ENCODE peak calls at places on chromosome 3, in ten cellular contexts. J is omental fat pad; C is fibroblast of the conjunctiva; B is T-helper 1 cell; O is B cell; A is left colon; K is HL-60; E is left cardiac atrium; M is activated CD4-positive, alpha-beta T cell treated with anti-CD3 and anti-CD28 coated beads, Interleukin-2, amount 10 ng/mL, durations not matched to agents 7 days and 5 days; Y is midbrain. U is an unnamed sample.

GRCh38 chr3:152349397-152349796 is 80.7 kb downstream of the MBNL1 start:
- DNase-seq in J (no peak), C (peak), B (no peak), O (no peak), A (no peak), K (no peak), E (no peak), M (no peak), Y (no peak), U (no peak)

GRCh38 chr3:99867594-99868437 is 50.2 kb downstream of the CMSS1 start:
- DNase-seq in J (no peak), C (no peak), B (no peak), O (no peak), A (no peak), K (no peak), E (no peak), M (no peak), Y (no peak), U (no peak)

GRCh38 chr3:59572106-59572505 is 522.3 kb upstream of the CFAP20DC start:
- DNase-seq in J (no peak), C (no peak), B (no peak), O (no peak), A (no peak), K (no peak), E (no peak), M (no peak), Y (no peak), U (no peak)

GRCh38 chr3:160401301-160402095 is 2.0 kb downstream of the SMC4 start:
- DNase-seq in J (no peak), C (peak), B (no peak), O (no peak), A (no peak), K (peak), E (no peak), M (peak), Y (no peak), U (peak)

GRCh38 chr3:15049584-15049983 is 15.5 kb downstream of the MRPS25 start:
- DNase-seq in J (no peak), C (no peak), B (no peak), O (no peak), A (no peak), K (no peak), E (no peak), M (no peak), Y (no peak), U (no peak)

GRCh38 chr3:20608054-20608738 is 422.2 kb upstream of the SGO1 start:
- DNase-seq in J (no peak), C (no peak), B (no peak), O (no peak), A (no peak), K (no peak), E (no peak), M (no peak), Y (no peak), U (no peak)

GRCh38 chr3:9717563-9717962 is 13.9 kb downstream of the CPNE9 start:
- DNase-seq in J (no peak), C (no peak), B (no peak), O (no peak), A (no peak), K (no peak), E (no peak), M (no peak), Y (no peak), U (no peak)

GRCh38 chr3:127044996-127045395 is 62.1 kb downstream of the PLXNA1 start:
- DNase-seq in J (no peak), C (no peak), B (no peak), O (no peak), A (peak), K (no peak), E (peak), M (no peak), Y (no peak), U (no peak)

GRCh38 chr3:141280690-141281089 is 49.1 kb downstream of the PXYLP1 start:
- DNase-seq in J (no peak), C (no peak), B (no peak), O (no peak), A (no peak), K (no peak), E (no peak), M (no peak), Y (no peak), U (no peak)

GRCh38 chr3:184647405-184647936 is 64.4 kb downstream of the MAGEF1 start:
- DNase-seq in J (no peak), C (no peak), B (no peak), O (no peak), A (no peak), K (no peak), E (no peak), M (no peak), Y (no peak), U (no peak)

GRCh38 chr3:14814473-14814872 is 4.3 kb upstream of the FGD5 start:
- DNase-seq in J (no peak), C (no peak), B (no peak), O (no peak), A (no peak), K (no peak), E (no peak), M (no peak), Y (no peak), U (no peak)

GRCh38 chr3:141255864-141256263 is 24.2 kb downstream of the PXYLP1 start:
- DNase-seq in J (no peak), C (no peak), B (peak), O (no peak), A (no peak), K (no peak), E (no peak), M (peak), Y (no peak), U (peak)

GRCh38 chr3:125498630-125499029 is 21.4 kb downstream of the SNX4 start:
- DNase-seq in J (no peak), C (no peak), B (no peak), O (no peak), A (no peak), K (no peak), E (no peak), M (no peak), Y (no peak), U (no peak)

GRCh38 chr3:129022114-129022994 is 21.2 kb downstream of the EFCC1 start:
- DNase-seq in J (no peak), C (no peak), B (no peak), O (no peak), A (peak), K (no peak), E (peak), M (no peak), Y (no peak), U (no peak)

GRCh38 chr3:48419149-48419548 is 10.7 kb downstream of the PLXNB1 start:
- DNase-seq in J (no peak), C (no peak), B (no peak), O (peak), A (no peak), K (no peak), E (no peak), M (no peak), Y (no peak), U (no peak)

GRCh38 chr3:101936419-101937331 is 87.4 kb downstream of the NFKBIZ start:
- DNase-seq in J (no peak), C (peak), B (no peak), O (peak), A (no peak), K (peak), E (no peak), M (peak), Y (no peak), U (no peak)

GRCh38 chr3:100682056-100682853 is 27.0 kb upstream of the TFG start:
- DNase-seq in J (no peak), C (no peak), B (no peak), O (no peak), A (no peak), K (no peak), E (peak), M (no peak), Y (no peak), U (no peak)

GRCh38 chr3:50600141-50600753 is 11.3 kb downstream of the CISH start:
- DNase-seq in J (no peak), C (no peak), B (no peak), O (no peak), A (peak), K (no peak), E (no peak), M (no peak), Y (no peak), U (peak)

GRCh38 chr3:67044955-67045354 is 46.8 kb downstream of the KBTBD8 start:
- DNase-seq in J (no peak), C (no peak), B (no peak), O (no peak), A (no peak), K (no peak), E (no peak), M (no peak), Y (no peak), U (no peak)

GRCh38 chr3:196340466-196340865 is 2.3 kb upstream of the TM4SF19 start:
- DNase-seq in J (no peak), C (no peak), B (no peak), O (no peak), A (no peak), K (no peak), E (no peak), M (no peak), Y (no peak), U (no peak)

GRCh38 chr3:197408177-197408957 is 110.0 kb upstream of the DLG1 start:
- DNase-seq in J (no peak), C (no peak), B (no peak), O (peak), A (no peak), K (no peak), E (no peak), M (no peak), Y (no peak), U (no peak)

GRCh38 chr3:31762888-31763351 is 218.1 kb downstream of the OSBPL10 start:
- DNase-seq in J (no peak), C (no peak), B (no peak), O (no peak), A (no peak), K (no peak), E (no peak), M (no peak), Y (no peak), U (no peak)

GRCh38 chr3:4772171-4772804 is 206.9 kb upstream of the BHLHE40 start:
- DNase-seq in J (no peak), C (no peak), B (no peak), O (no peak), A (peak), K (no peak), E (peak), M (no peak), Y (no peak), U (no peak)